ENCODE peak calls at places on chromosomes 1 and 21, in six cellular contexts. R is CD8-positive, alpha-beta T cell; Y is aorta; N is ascending aorta; D is fibroblast of lung; M is GM06990. V is an unnamed sample.

GRCh38 chr1:209168204-209168603 is 415.3 kb upstream of the CAMK1G start:
- DNase-seq in R (no peak), Y (no peak), N (no peak), D (peak; percentile 3), M (no peak), V (no peak)

GRCh38 chr1:167627865-167628641 is 2.0 kb upstream of the RCSD1 start:
- DNase-seq in R (peak; percentile 80), Y (no peak), N (no peak), D (no peak), M (peak; percentile 79), V (no peak)

GRCh38 chr1:248752119-248752931 is 3.2 kb downstream of the LYPD8 start:
- DNase-seq in R (no peak), Y (no peak), N (no peak), D (no peak), M (no peak), V (no peak)

GRCh38 chr1:185972096-185972875 is 238.1 kb downstream of the HMCN1 start:
- DNase-seq in R (no peak), Y (no peak), N (no peak), D (no peak), M (no peak), V (no peak)

GRCh38 chr1:88179943-88180342 is 504.1 kb upstream of the PKN2 start:
- DNase-seq in R (no peak), Y (no peak), N (no peak), D (no peak), M (no peak), V (no peak)

GRCh38 chr1:64499966-64500365 is 30.0 kb downstream of the CACHD1 start:
- DNase-seq in R (no peak), Y (no peak), N (no peak), D (no peak), M (no peak), V (no peak)

GRCh38 chr1:31871703-31872102 is 55.9 kb upstream of the SPOCD1 start:
- DNase-seq in R (no peak), Y (no peak), N (no peak), D (no peak), M (no peak), V (no peak)

GRCh38 chr1:209506101-209506500 is 77.4 kb upstream of the CAMK1G start:
- DNase-seq in R (no peak), Y (no peak), N (no peak), D (no peak), M (no peak), V (no peak)

GRCh38 chr1:58143972-58144752 is 402.4 kb downstream of the OMA1 start:
- DNase-seq in R (no peak), Y (no peak), N (no peak), D (no peak), M (no peak), V (no peak)

GRCh38 chr21:28509031-28509430 is 483.6 kb downstream of the LTN1 start:
- DNase-seq in R (no peak), Y (no peak), N (no peak), D (no peak), M (no peak), V (no peak)

GRCh38 chr1:25204797-25205441 is 27.4 kb downstream of the SYF2 start:
- DNase-seq in R (peak; percentile 13), Y (peak; percentile 26), N (no peak), D (peak; percentile 68), M (no peak), V (no peak)

DNA sequence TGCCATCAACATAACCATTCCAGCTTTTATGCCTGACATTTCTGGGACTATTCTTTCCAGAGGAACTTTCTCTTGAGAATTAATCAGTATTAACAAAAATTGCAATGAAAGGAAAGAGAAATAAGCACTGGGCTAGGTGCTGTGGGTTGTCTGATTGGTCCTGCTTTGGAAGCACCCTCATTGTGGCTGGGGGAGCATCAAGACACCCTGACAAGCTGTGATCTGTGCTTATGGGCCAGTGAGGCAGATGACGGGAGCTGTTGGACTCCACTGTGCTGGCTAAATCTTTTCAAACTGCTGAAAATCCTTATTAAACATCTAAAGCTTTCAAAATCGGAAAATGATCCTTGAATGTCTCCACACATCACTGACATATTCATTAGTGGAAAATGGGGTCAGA is 20.0 kb downstream of the UBASH3A start:
- DNase-seq in R (no peak), Y (no peak), N (no peak), D (no peak), M (no peak), V (no peak)
- H3K36me3 ChIP-seq in R (peaks cover 58% of the 10 kb centered on the region), Y (no peaks in the 10 kb centered on the region), N (no peaks in the 10 kb centered on the region), D (no peaks in the 10 kb centered on the region), M (no peaks in the 10 kb centered on the region), V (no peaks in the 10 kb centered on the region)

DNA sequence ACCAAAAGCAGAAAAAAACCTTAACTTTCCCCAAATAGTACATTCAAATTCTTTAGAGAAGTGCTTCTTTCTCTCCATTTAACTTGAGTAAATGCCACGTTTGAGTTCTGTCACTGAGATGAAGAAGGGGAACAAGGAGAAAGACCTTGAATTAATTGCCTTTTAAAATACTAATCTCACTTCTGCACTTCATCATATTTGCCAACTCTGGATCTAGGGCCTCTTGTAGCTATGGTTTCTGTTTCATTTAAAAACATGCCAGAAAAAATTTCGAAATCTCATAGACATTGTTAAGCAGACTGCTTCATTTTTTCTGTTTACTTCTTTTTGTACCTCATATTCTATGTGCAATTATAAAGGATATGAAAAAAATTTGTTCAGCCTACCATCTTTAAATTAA is 24.6 kb downstream of the MIXL1 start:
- DNase-seq in R (no peak), Y (no peak), N (no peak), D (peak; percentile 68), M (no peak), V (no peak)
- H3K36me3 ChIP-seq in R (no peaks in the 10 kb centered on the region), Y (no peaks in the 10 kb centered on the region), N (no peaks in the 10 kb centered on the region), D (no peaks in the 10 kb centered on the region), M (no peaks in the 10 kb centered on the region), V (no peaks in the 10 kb centered on the region)

GRCh38 chr21:25722631-25723030 is 12.1 kb downstream of the ATP5PF start:
- DNase-seq in R (no peak), Y (no peak), N (no peak), D (no peak), M (no peak), V (no peak)

GRCh38 chr21:25717491-25718139 is 17.1 kb downstream of the ATP5PF start:
- DNase-seq in R (no peak), Y (no peak), N (no peak), D (peak; percentile 55), M (no peak), V (no peak)

DNA sequence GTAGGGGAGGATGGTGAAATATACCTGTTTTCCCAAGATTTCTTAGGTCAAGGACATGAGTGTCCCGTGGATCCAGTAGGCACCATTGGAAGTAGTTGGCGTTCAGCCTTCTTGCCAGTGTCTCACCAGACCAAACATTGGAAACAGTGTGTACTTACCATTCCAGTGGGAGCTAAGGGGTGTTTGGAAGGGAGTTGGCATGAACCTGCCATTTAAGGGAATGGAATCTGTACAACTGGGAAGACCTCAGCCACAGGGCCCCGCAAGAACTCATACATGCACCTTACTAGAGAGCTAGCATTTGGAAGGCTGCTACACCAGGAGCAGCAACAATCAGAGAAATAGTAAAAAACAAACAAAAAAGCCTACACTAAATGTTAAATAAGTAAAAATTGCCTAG is 12.7 kb downstream of the ATP5PF start:
- DNase-seq in R (no peak), Y (no peak), N (no peak), D (no peak), M (no peak), V (no peak)
- H3K36me3 ChIP-seq in R (peaks cover 27% of the 10 kb centered on the region), Y (peaks cover 6% of the 10 kb centered on the region), N (peaks cover 41% of the 10 kb centered on the region), D (no peaks in the 10 kb centered on the region), M (peaks cover 8% of the 10 kb centered on the region), V (peaks cover 67% of the 10 kb centered on the region)

GRCh38 chr1:46277658-46278373 is 25.6 kb downstream of the LRRC41 start:
- DNase-seq in R (no peak), Y (no peak), N (no peak), D (no peak), M (no peak), V (no peak)
- H3K36me3 ChIP-seq in R (no peaks in the 10 kb centered on the region), Y (peaks cover 7% of the 10 kb centered on the region), N (peaks cover 43% of the 10 kb centered on the region), D (peaks cover 31% of the 10 kb centered on the region), M (peaks cover 40% of the 10 kb centered on the region), V (peaks cover 53% of the 10 kb centered on the region)

DNA sequence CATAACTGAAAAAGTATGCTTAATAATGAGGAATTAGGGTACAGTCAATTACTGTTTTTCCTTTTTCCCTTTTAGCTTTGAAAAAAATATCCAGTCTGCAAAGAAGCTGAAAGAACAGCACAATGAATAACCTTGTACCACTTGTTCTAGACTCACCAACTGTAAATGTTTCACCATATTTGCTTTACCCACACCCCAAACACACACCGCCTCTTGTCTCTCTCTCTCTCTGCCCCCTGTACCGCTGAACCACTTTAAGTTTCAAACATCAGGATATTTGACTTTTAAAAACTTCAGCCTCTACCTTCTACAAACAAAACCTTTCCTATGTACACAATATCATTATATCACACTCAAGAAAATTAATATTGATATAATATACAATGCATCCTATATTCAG is 197.1 kb downstream of the COP1 start:
- DNase-seq in R (no peak), Y (no peak), N (no peak), D (no peak), M (no peak), V (no peak)
- H3K36me3 ChIP-seq in R (no peaks in the 10 kb centered on the region), Y (peaks cover 4% of the 10 kb centered on the region), N (no peaks in the 10 kb centered on the region), D (peaks cover 2% of the 10 kb centered on the region), M (peaks cover 2% of the 10 kb centered on the region), V (no peaks in the 10 kb centered on the region)

GRCh38 chr1:12358499-12358898 is 128.7 kb downstream of the VPS13D start:
- DNase-seq in R (no peak), Y (no peak), N (no peak), D (no peak), M (no peak), V (no peak)

GRCh38 chr1:12359734-12360133 is 129.9 kb downstream of the VPS13D start:
- DNase-seq in R (no peak), Y (no peak), N (no peak), D (no peak), M (no peak), V (no peak)

GRCh38 chr1:12353981-12354380 is 124.2 kb downstream of the VPS13D start:
- DNase-seq in R (no peak), Y (no peak), N (no peak), D (no peak), M (no peak), V (no peak)

DNA sequence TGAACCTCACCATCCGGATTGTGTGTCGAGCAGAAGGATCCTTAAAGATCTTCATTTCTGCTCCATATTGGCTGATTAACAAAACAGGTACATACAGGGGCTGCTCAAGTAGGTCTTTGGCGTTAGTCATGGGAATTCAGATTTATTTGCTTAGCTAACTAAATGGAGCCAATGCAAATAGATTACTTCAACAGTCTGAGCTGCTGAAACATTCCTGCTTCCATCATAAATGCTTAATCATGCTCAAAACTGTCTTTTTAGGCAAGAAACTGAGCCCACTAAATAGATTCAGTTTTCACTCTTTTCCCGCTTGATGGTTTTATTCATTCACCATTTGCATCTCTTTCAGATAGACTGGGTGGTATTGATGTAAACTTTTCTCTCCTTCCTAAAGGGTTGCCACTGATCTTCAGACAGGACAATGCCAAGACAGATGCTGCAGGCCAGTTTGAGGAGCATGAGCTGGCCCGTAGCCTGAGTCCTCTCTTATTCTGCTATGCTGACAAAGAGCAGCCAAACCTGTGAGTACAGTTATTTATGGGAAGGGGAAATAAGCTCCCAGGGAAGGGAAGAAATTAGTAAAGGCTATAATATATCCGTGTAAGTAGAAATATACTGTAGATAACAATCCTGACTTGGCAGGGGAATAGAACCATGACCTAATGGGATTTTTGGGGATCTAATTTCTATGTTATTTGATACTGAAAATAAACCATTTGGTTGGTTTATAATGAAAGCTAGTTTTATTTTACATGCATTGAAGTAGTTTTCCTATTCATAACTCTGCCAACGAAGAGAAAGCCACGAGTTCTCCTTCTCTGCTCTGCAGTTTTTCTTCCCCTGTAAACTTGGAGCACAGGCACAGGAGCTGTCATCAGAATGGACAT is 126.4 kb downstream of the VPS13D start:
- DNase-seq in R (no peak), Y (no peak), N (no peak), D (peak; percentile 59), M (no peak), V (no peak)
- H3K36me3 ChIP-seq in R (peaks cover 11% of the 10 kb centered on the region), Y (no peaks in the 10 kb centered on the region), N (peaks cover 6% of the 10 kb centered on the region), D (no peaks in the 10 kb centered on the region), M (peaks cover 1% of the 10 kb centered on the region), V (peaks cover 11% of the 10 kb centered on the region)

GRCh38 chr1:27906764-27907163 is 28.0 kb upstream of the SMPDL3B start:
- DNase-seq in R (no peak), Y (no peak), N (no peak), D (peak; percentile 20), M (no peak), V (no peak)
- H3K36me3 ChIP-seq in R (peaks cover 37% of the 10 kb centered on the region), Y (peaks cover 2% of the 10 kb centered on the region), N (peaks cover 52% of the 10 kb centered on the region), D (peaks cover 2% of the 10 kb centered on the region), M (peaks cover 13% of the 10 kb centered on the region), V (no peaks in the 10 kb centered on the region)